ENCODE peak calls at places on chromosomes 3 and 15, in six cellular contexts. Q is activated naive CD8-positive, alpha-beta T cell treated with anti-CD3 and anti-CD28 coated beads for 36 hours; K is naive thymus-derived CD4-positive, alpha-beta T cell; E is astrocyte of the cerebellum; P is stimulated activated CD4-positive, alpha-beta T cell treated with anti-CD3 and anti-CD28 coated beads, Interleukin-15, amount 100 ng/mL, for 24 hours; N is activated CD8-positive, alpha-beta T cell treated with anti-CD3 and anti-CD28 coated beads, Interleukin-2, amount 10 ng/mL, durations not matched to agents 7 days and 5 days. B is an unnamed sample.
A peak's percentile ranks its signal among the peaks of the same experiment; 100 is the strongest.

GRCh38 chr15:88378259-88378658 is 88.9 kb downstream of the MRPL46 start:
- DNase-seq in Q (no peak), K (no peak), E (no peak), P (no peak), N (no peak), B (no peak)

GRCh38 chr3:43907508-43907858 is 216.7 kb downstream of the ABHD5 start:
- DNase-seq in Q (no peak), K (no peak), E (no peak), P (no peak), N (no peak), B (no peak)

GRCh38 chr15:49135893-49136292 is 19.5 kb downstream of the COPS2 start:
- DNase-seq in Q (no peak), K (no peak), E (peak; percentile 38), P (no peak), N (no peak), B (peak; percentile 83)

GRCh38 chr3:183541235-183541655 is 14.3 kb downstream of the KLHL6 start:
- DNase-seq in Q (no peak), K (no peak), E (no peak), P (no peak), N (no peak), B (no peak)

GRCh38 chr15:37941779-37942178 is 7.3 kb downstream of the TMCO5A start:
- DNase-seq in Q (no peak), K (no peak), E (no peak), P (no peak), N (no peak), B (no peak)

GRCh38 chr3:10753964-10754363 is 62.1 kb upstream of the SLC6A11 start:
- DNase-seq in Q (peak; percentile 42), K (peak; percentile 58), E (peak; percentile 24), P (peak; percentile 57), N (peak; percentile 70), B (no peak)

GRCh38 chr3:155362808-155363689 is 69.6 kb upstream of the STRIT1 start:
- DNase-seq in Q (no peak), K (no peak), E (peak; percentile 71), P (no peak), N (no peak), B (no peak)

GRCh38 chr3:169615833-169616232 is 47.7 kb downstream of the MECOM start:
- DNase-seq in Q (no peak), K (no peak), E (no peak), P (no peak), N (no peak), B (no peak)

GRCh38 chr15:91308855-91309254 is 208.8 kb downstream of the SV2B start:
- DNase-seq in Q (peak; percentile 21), K (no peak), E (no peak), P (peak; percentile 50), N (peak; percentile 49), B (no peak)

GRCh38 chr15:75551076-75551475 is 28.0 kb downstream of the PTPN9 start:
- DNase-seq in Q (no peak), K (no peak), E (no peak), P (no peak), N (no peak), B (no peak)

GRCh38 chr3:49498239-49498638 is 28.2 kb downstream of the DAG1 start:
- DNase-seq in Q (no peak), K (no peak), E (no peak), P (no peak), N (no peak), B (no peak)

GRCh38 chr3:81898336-81898735 is 136.9 kb upstream of the GBE1 start:
- DNase-seq in Q (no peak), K (no peak), E (no peak), P (no peak), N (no peak), B (no peak)

GRCh38 chr3:186427627-186428026 is 65.6 kb upstream of the DGKG start:
- DNase-seq in Q (no peak), K (no peak), E (no peak), P (no peak), N (no peak), B (no peak)

GRCh38 chr15:53203454-53203853 is 413.3 kb upstream of the ONECUT1 start:
- DNase-seq in Q (no peak), K (no peak), E (no peak), P (no peak), N (no peak), B (no peak)

GRCh38 chr3:185999221-185999620 is 61.4 kb upstream of the TRA2B start:
- DNase-seq in Q (no peak), K (no peak), E (no peak), P (no peak), N (no peak), B (no peak)

GRCh38 chr3:151468284-151468917 is 7.5 kb upstream of the IGSF10 start:
- DNase-seq in Q (peak; percentile 12), K (no peak), E (peak; percentile 41), P (peak; percentile 36), N (peak; percentile 53), B (peak; percentile 22)

GRCh38 chr15:70882361-70882760 is 9.9 kb downstream of the THAP10 start:
- DNase-seq in Q (no peak), K (no peak), E (no peak), P (no peak), N (no peak), B (no peak)

GRCh38 chr3:52134761-52135160 is 19.5 kb downstream of the POC1A start:
- DNase-seq in Q (no peak), K (no peak), E (no peak), P (no peak), N (no peak), B (no peak)

GRCh38 chr3:178245385-178245778 is 290.9 kb upstream of the KCNMB2 start:
- DNase-seq in Q (no peak), K (no peak), E (no peak), P (no peak), N (no peak), B (no peak)

GRCh38 chr15:83275412-83275811 is 9.1 kb downstream of the BNC1 start:
- DNase-seq in Q (no peak), K (no peak), E (no peak), P (no peak), N (no peak), B (no peak)

GRCh38 chr15:74400915-74401757 is 32.6 kb downstream of the SEMA7A start:
- DNase-seq in Q (peak; percentile 58), K (no peak), E (no peak), P (peak; percentile 70), N (peak; percentile 57), B (no peak)

GRCh38 chr3:193795062-193795690 is 202.2 kb downstream of the OPA1 start:
- DNase-seq in Q (no peak), K (no peak), E (no peak), P (no peak), N (no peak), B (no peak)

GRCh38 chr3:4853749-4854140 is 125.5 kb upstream of the BHLHE40 start:
- DNase-seq in Q (no peak), K (no peak), E (no peak), P (no peak), N (no peak), B (no peak)

B was measured in non-pigmented ciliary epithelial cell.